ENCODE peak calls at places on chromosome 13, in ten cellular contexts. K, V, A, Y, C, J, Q, R, U and N are unnamed samples.
A peak's percentile ranks its signal among the peaks of the same experiment; 100 is the strongest.

GRCh38 chr13:35478384-35479222 is 2.1 kb upstream of the MAB21L1 start:
- DNase-seq in K (no peak), V (no peak), A (no peak), Y (no peak), C (no peak), J (no peak), Q (no peak), R (no peak), U (peak; percentile 2), N (no peak)

GRCh38 chr13:66329988-66330429 is 900.1 kb downstream of the PCDH9 start:
- DNase-seq in K (no peak), V (no peak), A (no peak), Y (no peak), C (no peak), J (no peak), Q (no peak), R (no peak), U (no peak), N (no peak)

GRCh38 chr13:99496322-99497142 is 4.7 kb upstream of the TM9SF2 start:
- DNase-seq in K (peak; percentile 61), V (peak; percentile 63), A (no peak), Y (no peak), C (peak; percentile 32), J (peak; percentile 44), Q (no peak), R (no peak), U (peak; percentile 94), N (peak; percentile 84)

GRCh38 chr13:22569830-22570229 is 610.9 kb upstream of the SGCG start:
- DNase-seq in K (no peak), V (no peak), A (no peak), Y (no peak), C (no peak), J (no peak), Q (no peak), R (no peak), U (no peak), N (no peak)

GRCh38 chr13:50261502-50261901 is 246.3 kb downstream of the KCNRG start:
- DNase-seq in K (no peak), V (no peak), A (no peak), Y (no peak), C (no peak), J (no peak), Q (no peak), R (no peak), U (no peak), N (no peak)

GRCh38 chr13:93364166-93364565 is 137.6 kb downstream of the GPC6 start:
- DNase-seq in K (no peak), V (no peak), A (no peak), Y (peak; percentile 27), C (no peak), J (no peak), Q (peak; percentile 61), R (no peak), U (no peak), N (no peak)

GRCh38 chr13:50244913-50245574 is 229.8 kb downstream of the KCNRG start:
- DNase-seq in K (no peak), V (no peak), A (no peak), Y (peak; percentile 51), C (no peak), J (no peak), Q (peak; percentile 90), R (no peak), U (peak; percentile 87), N (peak; percentile 57)

GRCh38 chr13:107650081-107650701 is 565.1 kb downstream of the LIG4 start:
- DNase-seq in K (no peak), V (no peak), A (no peak), Y (no peak), C (no peak), J (no peak), Q (peak; percentile 61), R (no peak), U (peak; percentile 65), N (peak; percentile 47)

GRCh38 chr13:27038323-27038722 is 133.3 kb downstream of the USP12 start:
- DNase-seq in K (no peak), V (no peak), A (no peak), Y (no peak), C (no peak), J (no peak), Q (peak; percentile 79), R (no peak), U (no peak), N (no peak)

GRCh38 chr13:86907116-86907515 is 764.1 kb upstream of the SLITRK5 start:
- DNase-seq in K (no peak), V (no peak), A (no peak), Y (no peak), C (no peak), J (no peak), Q (no peak), R (no peak), U (no peak), N (no peak)

GRCh38 chr13:59501004-59501403 is 662.7 kb downstream of the DIAPH3 start:
- DNase-seq in K (no peak), V (no peak), A (no peak), Y (no peak), C (no peak), J (no peak), Q (no peak), R (no peak), U (no peak), N (no peak)

GRCh38 chr13:30585748-30586262 is 31.9 kb upstream of the USPL1 start:
- DNase-seq in K (no peak), V (no peak), A (no peak), Y (peak; percentile 55), C (no peak), J (no peak), Q (peak; percentile 89), R (no peak), U (no peak), N (no peak)

GRCh38 chr13:42355118-42355840 is 83.3 kb downstream of the AKAP11 start:
- DNase-seq in K (no peak), V (peak; percentile 29), A (no peak), Y (no peak), C (peak; percentile 29), J (peak; percentile 43), Q (no peak), R (no peak), U (no peak), N (no peak)

GRCh38 chr13:83815598-83815997 is 66.7 kb downstream of the SLITRK1 start:
- DNase-seq in K (no peak), V (no peak), A (no peak), Y (no peak), C (no peak), J (no peak), Q (no peak), R (no peak), U (no peak), N (no peak)

GRCh38 chr13:36193151-36193855 is 21.1 kb downstream of the SOHLH2 start:
- DNase-seq in K (no peak), V (no peak), A (no peak), Y (no peak), C (no peak), J (no peak), Q (peak; percentile 63), R (no peak), U (no peak), N (no peak)

GRCh38 chr13:106911602-106912001 is 343.7 kb upstream of the ARGLU1 start:
- DNase-seq in K (no peak), V (no peak), A (no peak), Y (no peak), C (no peak), J (no peak), Q (no peak), R (no peak), U (no peak), N (no peak)

GRCh38 chr13:97911311-97912138 is 42.0 kb upstream of the IPO5 start:
- DNase-seq in K (no peak), V (no peak), A (no peak), Y (no peak), C (no peak), J (no peak), Q (peak; percentile 59), R (no peak), U (peak; percentile 38), N (no peak)

GRCh38 chr13:74040200-74040599 is 94.0 kb downstream of the KLF12 start:
- DNase-seq in K (peak; percentile 42), V (no peak), A (no peak), Y (no peak), C (no peak), J (no peak), Q (peak; percentile 31), R (no peak), U (peak; percentile 67), N (no peak)

GRCh38 chr13:37868691-37869505 is 674 bp downstream of the TRPC4 start:
- DNase-seq in K (no peak), V (no peak), A (no peak), Y (no peak), C (no peak), J (no peak), Q (no peak), R (no peak), U (no peak), N (no peak)

GRCh38 chr13:70310720-70311119 is 202.5 kb upstream of the KLHL1 start:
- DNase-seq in K (no peak), V (no peak), A (no peak), Y (no peak), C (no peak), J (no peak), Q (peak; percentile 63), R (no peak), U (peak; percentile 14), N (no peak)

GRCh38 chr13:113562085-113562749 is 22.3 kb upstream of the TFDP1 start:
- DNase-seq in K (peak; percentile 38), V (no peak), A (peak; percentile 25), Y (peak; percentile 48), C (no peak), J (peak; percentile 18), Q (peak; percentile 59), R (peak; percentile 96), U (peak; percentile 58), N (peak; percentile 60)

GRCh38 chr13:111215081-111216047 is 100.3 kb downstream of the ARHGEF7 start:
- DNase-seq in K (no peak), V (no peak), A (no peak), Y (no peak), C (no peak), J (no peak), Q (no peak), R (no peak), U (no peak), N (no peak)

GRCh38 chr13:101916108-101916757 is 463.8 kb downstream of the ITGBL1 start:
- DNase-seq in K (no peak), V (no peak), A (no peak), Y (no peak), C (no peak), J (no peak), Q (no peak), R (no peak), U (no peak), N (no peak)

GRCh38 chr13:83692800-83693199 is 189.5 kb downstream of the SLITRK1 start:
- DNase-seq in K (no peak), V (no peak), A (no peak), Y (no peak), C (no peak), J (no peak), Q (no peak), R (no peak), U (no peak), N (no peak)

GRCh38 chr13:25727250-25727649 is 324.6 kb downstream of the SHISA2 start:
- DNase-seq in K (no peak), V (no peak), A (no peak), Y (no peak), C (no peak), J (no peak), Q (peak; percentile 25), R (no peak), U (no peak), N (peak; percentile 59)

GRCh38 chr13:39012608-39013007 is 22.0 kb upstream of the STOML3 start:
- DNase-seq in K (no peak), V (no peak), A (no peak), Y (no peak), C (no peak), J (no peak), Q (no peak), R (no peak), U (no peak), N (no peak)

GRCh38 chr13:114157869-114158495 is 21.1 kb upstream of the CFAP97D2 start:
- DNase-seq in K (no peak), V (no peak), A (no peak), Y (no peak), C (no peak), J (no peak), Q (no peak), R (no peak), U (no peak), N (no peak)

GRCh38 chr13:64090311-64090710 is 2674.7 kb upstream of the PCDH20 start:
- DNase-seq in K (no peak), V (no peak), A (no peak), Y (no peak), C (no peak), J (no peak), Q (no peak), R (no peak), U (no peak), N (no peak)